ENCODE peak calls at places on chromosomes 7 and 10, in five cellular contexts. G is PC-3, A is mucosa of descending colon, W is upper lobe of left lung, Y is right lobe of liver. X is an unnamed sample.

GRCh38 chr7:50336909-50337703 is 32.6 kb downstream of the IKZF1 start:
- ATAC-seq in G (no peak), A (peak; percentile 3), W (no peak), Y (no peak), X (no peak)

GRCh38 chr10:5843814-5844705 is 30.8 kb upstream of the GDI2 start:
- ATAC-seq in G (no peak), A (peak; percentile 30), W (no peak), Y (no peak), X (no peak)

GRCh38 chr7:13850185-13850752 is 139.2 kb downstream of the ETV1 start:
- ATAC-seq in G (peak; percentile 90), A (peak; percentile 95), W (no peak), Y (peak; percentile 52), X (peak; percentile 41)

GRCh38 chr10:132862485-132863420 is 76.8 kb upstream of the NKX6-2 start:
- ATAC-seq in G (no peak), A (no peak), W (peak; percentile 11), Y (no peak), X (no peak)

GRCh38 chr10:118763202-118763988 is 8.6 kb upstream of the CACUL1 start:
- ATAC-seq in G (no peak), A (no peak), W (no peak), Y (peak; percentile 95), X (no peak)

GRCh38 chr10:62577666-62578291 is 203.6 kb downstream of the ZNF365 start:
- ATAC-seq in G (no peak), A (no peak), W (no peak), Y (no peak), X (no peak)

GRCh38 chr7:71334541-71334940 is 202.6 kb downstream of the GALNT17 start:
- ATAC-seq in G (no peak), A (no peak), W (no peak), Y (no peak), X (no peak)

GRCh38 chr7:12524794-12525386 is 45.6 kb upstream of the SCIN start:
- ATAC-seq in G (peak; percentile 51), A (peak; percentile 52), W (no peak), Y (peak; percentile 76), X (no peak)

GRCh38 chr10:81914736-81915510 is 39.9 kb downstream of the NRG3 start:
- ATAC-seq in G (no peak), A (no peak), W (no peak), Y (no peak), X (no peak)

GRCh38 chr7:1487466-1487865 is 16.7 kb downstream of the INTS1 start:
- ATAC-seq in G (no peak), A (no peak), W (no peak), Y (no peak), X (no peak)
- H3K36me3 ChIP-seq in G (peaks cover 8% of the 10 kb centered on the region), A (peaks cover 15% of the 10 kb centered on the region), W (peaks cover 99% of the 10 kb centered on the region), Y (no peaks in the 10 kb centered on the region), X (no peaks in the 10 kb centered on the region)

DNA sequence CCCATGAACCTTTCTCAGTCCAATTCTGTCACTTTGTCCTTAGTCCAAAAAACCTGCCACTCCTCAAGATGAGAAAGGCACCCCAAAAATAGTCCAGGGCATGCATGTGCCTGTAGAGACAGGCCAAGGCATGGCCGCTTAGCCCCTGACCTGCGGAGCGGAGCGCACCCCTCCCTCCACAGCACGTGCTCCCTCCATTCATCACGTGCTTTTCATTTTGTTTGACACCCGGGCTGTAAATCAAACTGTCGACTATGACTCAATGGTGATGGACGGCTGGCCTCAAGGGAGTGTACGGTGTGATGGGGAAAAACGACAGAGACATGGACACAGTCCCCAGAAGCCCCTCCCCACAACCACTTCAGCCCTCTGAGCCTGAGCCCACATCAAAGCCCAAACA is 90.6 kb downstream of the ZRANB1 start:
- ATAC-seq in G (no peak), A (no peak), W (no peak), Y (no peak), X (no peak)
- H3K36me3 ChIP-seq in G (no peaks in the 10 kb centered on the region), A (no peaks in the 10 kb centered on the region), W (peaks cover 9% of the 10 kb centered on the region), Y (no peaks in the 10 kb centered on the region), X (peaks cover 16% of the 10 kb centered on the region)

GRCh38 chr7:105559926-105560325 is 21.4 kb downstream of the EFCAB10 start:
- ATAC-seq in G (no peak), A (no peak), W (no peak), Y (no peak), X (no peak)
- H3K36me3 ChIP-seq in G (peaks cover 52% of the 10 kb centered on the region), A (no peaks in the 10 kb centered on the region), W (peaks cover 57% of the 10 kb centered on the region), Y (no peaks in the 10 kb centered on the region), X (no peaks in the 10 kb centered on the region)

GRCh38 chr10:244227-244626 is 109.0 kb downstream of the ZMYND11 start:
- ATAC-seq in G (no peak), A (no peak), W (no peak), Y (no peak), X (no peak)

GRCh38 chr10:241451-241850 is 106.2 kb downstream of the ZMYND11 start:
- ATAC-seq in G (no peak), A (no peak), W (no peak), Y (no peak), X (peak; percentile 48)

GRCh38 chr10:247480-247879 is 112.2 kb downstream of the ZMYND11 start:
- ATAC-seq in G (no peak), A (no peak), W (no peak), Y (no peak), X (no peak)

GRCh38 chr10:248307-248706 is 113.1 kb downstream of the ZMYND11 start:
- ATAC-seq in G (no peak), A (no peak), W (no peak), Y (no peak), X (no peak)

GRCh38 chr10:246431-246830 is 111.2 kb downstream of the ZMYND11 start:
- ATAC-seq in G (no peak), A (no peak), W (no peak), Y (no peak), X (no peak)
- H3K36me3 ChIP-seq in G (no peaks in the 10 kb centered on the region), A (no peaks in the 10 kb centered on the region), W (peaks cover 59% of the 10 kb centered on the region), Y (peaks cover 5% of the 10 kb centered on the region), X (peaks cover 96% of the 10 kb centered on the region)

GRCh38 chr10:77823811-77824542 is 102.6 kb downstream of the DLG5 start:
- ATAC-seq in G (no peak), A (no peak), W (no peak), Y (no peak), X (no peak)
- H3K36me3 ChIP-seq in G (peaks cover 64% of the 10 kb centered on the region), A (no peaks in the 10 kb centered on the region), W (peaks cover 57% of the 10 kb centered on the region), Y (no peaks in the 10 kb centered on the region), X (no peaks in the 10 kb centered on the region)

DNA sequence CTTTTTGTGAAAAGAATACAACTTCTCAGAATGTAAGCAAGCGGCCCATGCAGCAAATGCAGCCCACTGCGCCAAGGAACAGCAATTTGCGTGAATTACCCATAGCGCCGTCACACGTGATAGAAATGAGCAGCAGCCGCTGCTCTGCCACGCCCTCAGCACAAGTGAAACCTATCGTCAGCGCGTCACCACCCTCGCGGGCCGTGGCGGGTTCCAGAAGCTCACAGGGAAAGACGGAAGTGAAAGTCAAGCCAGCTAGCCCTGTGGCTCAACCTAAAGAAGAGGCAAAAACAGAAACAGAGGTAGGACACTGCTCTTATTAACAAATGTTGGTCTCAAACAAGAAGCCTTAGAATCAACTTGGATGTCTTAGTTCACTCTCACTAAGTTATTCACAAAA is 70.5 kb downstream of the SHH start:
- ATAC-seq in G (no peak), A (peak; percentile 58), W (no peak), Y (peak; percentile 48), X (peak; percentile 22)
- H3K36me3 ChIP-seq in G (peaks cover 61% of the 10 kb centered on the region), A (peaks cover 4% of the 10 kb centered on the region), W (peaks cover 71% of the 10 kb centered on the region), Y (peaks cover 7% of the 10 kb centered on the region), X (peaks cover 9% of the 10 kb centered on the region)

GRCh38 chr7:6028563-6028962 is 2.6 kb upstream of the ANKRD61 start:
- ATAC-seq in G (no peak), A (peak; percentile 31), W (no peak), Y (no peak), X (no peak)
- H3K36me3 ChIP-seq in G (peaks cover 42% of the 10 kb centered on the region), A (peaks cover 5% of the 10 kb centered on the region), W (peaks cover 55% of the 10 kb centered on the region), Y (no peaks in the 10 kb centered on the region), X (no peaks in the 10 kb centered on the region)

GRCh38 chr10:43394868-43395267 is 14.1 kb downstream of the HNRNPF start:
- ATAC-seq in G (no peak), A (no peak), W (no peak), Y (no peak), X (no peak)

GRCh38 chr10:43395571-43396060 is 13.4 kb downstream of the HNRNPF start:
- ATAC-seq in G (no peak), A (peak; percentile 0), W (no peak), Y (no peak), X (no peak)

GRCh38 chr10:43396928-43397624 is 11.9 kb downstream of the HNRNPF start:
- ATAC-seq in G (peak; percentile 80), A (peak; percentile 90), W (peak; percentile 92), Y (peak; percentile 81), X (peak; percentile 91)

GRCh38 chr10:43393606-43394360 is 15.2 kb downstream of the HNRNPF start:
- ATAC-seq in G (no peak), A (no peak), W (no peak), Y (no peak), X (no peak)

DNA sequence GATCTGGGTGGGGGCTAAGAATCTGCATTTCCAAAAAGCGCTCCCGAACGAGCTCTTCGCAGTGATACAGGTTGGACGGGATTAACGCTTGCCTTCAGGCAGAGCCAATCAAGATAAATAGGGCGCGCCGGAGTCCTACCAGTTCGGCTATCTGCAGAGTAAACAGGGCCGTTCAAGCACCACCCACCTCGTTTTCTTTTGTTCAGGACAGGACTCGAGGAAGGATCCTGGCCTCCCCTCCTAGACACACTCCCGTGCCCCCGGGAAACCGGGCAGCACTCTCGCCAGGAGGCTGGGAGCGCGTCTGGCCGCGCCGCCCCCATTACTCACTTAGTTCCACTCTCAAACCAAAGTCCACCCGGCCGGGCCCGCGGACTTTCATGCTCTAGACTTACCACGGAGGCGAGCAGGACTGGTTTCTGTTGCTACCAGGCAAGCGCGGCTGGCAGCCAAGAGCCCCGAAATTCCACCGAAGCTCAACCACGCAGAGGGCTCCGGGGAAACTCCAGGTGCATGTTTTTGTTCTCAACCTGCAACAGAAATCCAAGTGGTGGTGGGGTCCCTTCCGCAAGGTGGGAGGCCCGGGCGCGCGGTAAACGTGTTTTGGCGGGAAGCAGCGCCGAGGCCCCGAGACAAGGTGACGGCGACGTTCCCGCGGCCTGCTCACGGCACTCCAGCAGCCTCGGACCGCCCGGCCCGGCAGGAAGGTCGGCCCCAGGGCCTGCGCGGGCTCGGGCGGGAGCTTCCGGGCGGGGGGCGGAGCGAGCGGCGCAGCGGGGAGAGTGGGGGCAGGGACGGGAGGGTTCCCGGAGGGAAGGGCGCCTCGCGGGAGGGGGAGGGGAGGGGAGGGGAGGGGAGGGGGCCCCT is 12.7 kb downstream of the HNRNPF start:
- ATAC-seq in G (peak; percentile 71), A (peak; percentile 85), W (peak; percentile 89), Y (peak; percentile 86), X (peak; percentile 93)
- H3K36me3 ChIP-seq in G (peaks cover 57% of the 10 kb centered on the region), A (peaks cover 9% of the 10 kb centered on the region), W (peaks cover 35% of the 10 kb centered on the region), Y (no peaks in the 10 kb centered on the region), X (no peaks in the 10 kb centered on the region)

GRCh38 chr10:8356283-8356682 is 301.8 kb downstream of the GATA3 start:
- ATAC-seq in G (no peak), A (no peak), W (no peak), Y (no peak), X (no peak)
- H3K36me3 ChIP-seq in G (no peaks in the 10 kb centered on the region), A (no peaks in the 10 kb centered on the region), W (no peaks in the 10 kb centered on the region), Y (no peaks in the 10 kb centered on the region), X (no peaks in the 10 kb centered on the region)

X was measured in gastroesophageal sphincter.